ENCODE peak calls at places on chromosomes 16 and 17, in ten cellular contexts. Y is BE2C; N is stomach; G is stimulated activated CD4-positive, alpha-beta T cell treated with anti-CD3 and anti-CD28 coated beads, Interleukin-2, amount 100 ng/mL, for 48 hours; A is ELR; X is NCI-H345; M is HS-27A; I is NCI-H2171 treated with DMSO at 0.1 percent for 48 hours; S is fibroblast of pulmonary artery; U is NCI-H1694 treated with DMSO at 0.1 percent for 48 hours. F is an unnamed sample.

GRCh38 chr16:3112058-3112880 is at the start of gene ZNF205:
- DNase-seq in U (peak), N (peak), X (peak), Y (peak), G (no peak), A (peak), M (no peak), I (peak), S (peak), F (peak)

GRCh38 chr16:29028457-29029167 is 43.8 kb downstream of the LAT start:
- DNase-seq in M (no peak), I (no peak), G (no peak), A (no peak), N (no peak), S (no peak), X (no peak), U (no peak), Y (no peak), F (no peak)

GRCh38 chr17:55278173-55278748 is 13.5 kb downstream of the HLF start:
- DNase-seq in I (no peak), G (no peak), M (no peak), N (no peak), X (no peak), U (no peak), A (no peak), S (no peak), Y (no peak), F (no peak)

GRCh38 chr17:79051306-79051705 is 23.3 kb upstream of the ENGASE start:
- DNase-seq in Y (no peak), S (no peak), A (peak), M (no peak), G (no peak), N (no peak), X (no peak), U (no peak), I (no peak), F (no peak)

GRCh38 chr16:67528870-67529638 is 425 bp downstream of the RIPOR1 start:
- DNase-seq in S (peak), Y (peak), A (peak), I (no peak), M (no peak), U (no peak), X (no peak), N (no peak), G (no peak), F (peak)

GRCh38 chr16:18800674-18801196 is 614 bp downstream of the ARL6IP1 start:
- DNase-seq in Y (no peak), G (no peak), I (no peak), N (no peak), A (peak), M (no peak), U (no peak), X (no peak), S (peak), F (peak)

GRCh38 chr17:82228842-82229685 is at the start of gene SLC16A3:
- DNase-seq in M (no peak), I (no peak), S (peak), X (peak), N (peak), G (peak), Y (peak), A (peak), U (no peak), F (no peak)

GRCh38 chr16:85284138-85284897 is 172.0 kb upstream of the CIBAR2 start:
- DNase-seq in S (no peak), G (no peak), M (no peak), U (peak), Y (no peak), N (no peak), I (peak), A (no peak), X (peak), F (peak)

GRCh38 chr16:89446136-89446974 is 44.0 kb downstream of the ANKRD11 start:
- DNase-seq in A (no peak), N (no peak), Y (no peak), S (no peak), I (no peak), U (no peak), X (no peak), G (peak), M (no peak), F (peak)

GRCh38 chr17:45992904-45993303 is 6.1 kb upstream of the STH start:
- DNase-seq in A (no peak), I (no peak), S (no peak), M (no peak), Y (no peak), X (no peak), U (no peak), N (no peak), G (no peak), F (no peak)

GRCh38 chr16:75620326-75621169 is 2.5 kb downstream of the ADAT1 start:
- DNase-seq in N (peak), S (no peak), U (no peak), Y (no peak), G (no peak), M (no peak), A (no peak), I (no peak), X (no peak), F (no peak)

GRCh38 chr16:82700541-82701240 is 73.9 kb downstream of the CDH13 start:
- DNase-seq in S (peak), G (no peak), Y (no peak), M (no peak), N (no peak), U (no peak), A (peak), I (no peak), X (no peak), F (no peak)

GRCh38 chr17:14972844-14973243 is 292.3 kb downstream of the PMP22 start:
- DNase-seq in M (no peak), U (no peak), G (no peak), Y (no peak), X (no peak), N (no peak), A (no peak), I (no peak), S (no peak), F (no peak)

GRCh38 chr16:84055366-84055765 is 12.8 kb upstream of the SLC38A8 start:
- DNase-seq in U (peak), A (no peak), G (no peak), I (peak), N (no peak), X (no peak), Y (no peak), M (no peak), S (no peak), F (no peak)

GRCh38 chr17:72349508-72350472 is 229.0 kb downstream of the SOX9 start:
- DNase-seq in X (no peak), N (no peak), M (no peak), I (peak), S (no peak), A (no peak), G (no peak), U (peak), Y (peak), F (no peak)

GRCh38 chr17:79281803-79282202 is 207.2 kb downstream of the ENGASE start:
- DNase-seq in N (no peak), Y (no peak), X (no peak), A (no peak), U (no peak), G (no peak), S (no peak), I (no peak), M (no peak), F (no peak)

GRCh38 chr17:73798111-73798748 is 154.0 kb upstream of the SDK2 start:
- DNase-seq in M (peak), U (no peak), I (no peak), A (peak), Y (no peak), S (peak), N (peak), G (no peak), X (no peak), F (peak)

GRCh38 chr17:71501716-71502115 is 619.1 kb upstream of the SOX9 start:
- DNase-seq in Y (no peak), N (no peak), M (no peak), I (peak), G (no peak), X (no peak), U (peak), A (no peak), S (no peak), F (no peak)

GRCh38 chr16:89187337-89188063 is 12.8 kb downstream of the SLC22A31 start:
- DNase-seq in Y (peak), X (no peak), G (no peak), A (peak), I (peak), N (no peak), S (peak), M (no peak), U (no peak), F (no peak)

GRCh38 chr17:40290629-40291296 is 3.1 kb downstream of the CDC6 start:
- DNase-seq in N (peak), M (peak), G (no peak), U (peak), I (peak), A (peak), X (peak), Y (peak), S (peak), F (peak)

GRCh38 chr16:23274968-23275367 is 27.1 kb upstream of the SCNN1B start:
- DNase-seq in I (peak), Y (no peak), S (no peak), A (peak), N (no peak), G (no peak), M (no peak), U (no peak), X (no peak), F (no peak)

GRCh38 chr16:85582177-85582888 is 30.8 kb upstream of the GSE1 start:
- DNase-seq in S (no peak), A (no peak), M (no peak), I (no peak), Y (no peak), N (no peak), U (peak), G (no peak), X (peak), F (no peak)

GRCh38 chr16:66091462-66091861 is 275.0 kb upstream of the CDH5 start:
- DNase-seq in A (no peak), U (no peak), S (peak), I (no peak), Y (no peak), M (no peak), G (no peak), N (no peak), X (no peak), F (no peak)

GRCh38 chr17:29909604-29910003 is 20.4 kb downstream of the SSH2 start:
- DNase-seq in Y (no peak), N (no peak), G (no peak), U (no peak), I (no peak), X (no peak), S (no peak), M (no peak), A (peak), F (no peak)

GRCh38 chr17:77332981-77333685 is 192.4 kb downstream of the SEC14L1 start:
- DNase-seq in X (no peak), Y (no peak), I (no peak), G (no peak), S (peak), A (peak), M (no peak), U (no peak), N (peak), F (peak)

F was measured in SJCRH30.